ENCODE peak calls at places on chromosomes 4 and X, in six cellular contexts. W is K562, K is HAP-1, G is prostate gland, S is aorta, L is tibial artery. M is an unnamed sample.

GRCh38 chrX:39654183-39654925 is 443.4 kb downstream of the BCOR start:
- DNase-seq in L (no peak), W (no peak), S (no peak), K (peak; percentile 45), G (no peak), M (no peak)

GRCh38 chr4:52058275-52058674 is 7.2 kb downstream of the SPATA18 start:
- DNase-seq in S (no peak), K (no peak), L (no peak), G (no peak), W (no peak), M (no peak)

GRCh38 chrX:129754266-129755024 is 15.7 kb downstream of the XPNPEP2 start:
- DNase-seq in S (peak; percentile 59), G (no peak), W (peak; percentile 49), K (no peak), L (no peak), M (no peak)

GRCh38 chrX:6377365-6377764 is 148.7 kb upstream of the NLGN4X start:
- DNase-seq in L (no peak), W (no peak), G (no peak), S (no peak), K (no peak), M (no peak)

GRCh38 chrX:106955004-106955772 is 35.0 kb downstream of the CLDN2 start:
- DNase-seq in W (no peak), L (no peak), G (no peak), S (no peak), K (no peak), M (no peak)

GRCh38 chrX:110204986-110205385 is 112.9 kb downstream of the AMMECR1 start:
- DNase-seq in S (no peak), K (no peak), L (no peak), W (no peak), G (no peak), M (no peak)

GRCh38 chr4:37827802-37828321 is 1.4 kb downstream of the PGM2 start:
- DNase-seq in L (no peak), S (no peak), W (no peak), K (no peak), G (no peak), M (no peak)

GRCh38 chrX:71941771-71942170 is 31.1 kb downstream of the NHSL2 start:
- DNase-seq in S (no peak), K (no peak), G (no peak), L (peak; percentile 58), W (no peak), M (peak; percentile 25)

GRCh38 chr4:128461300-128462103 is 173.9 kb upstream of the PGRMC2 start:
- DNase-seq in W (peak; percentile 49), K (peak; percentile 99), L (no peak), G (no peak), S (no peak), M (peak; percentile 49)

GRCh38 chr4:129822708-129823504 is 727.0 kb downstream of the C4orf33 start:
- DNase-seq in W (no peak), S (no peak), L (no peak), K (no peak), G (no peak), M (peak; percentile 63)

GRCh38 chr4:81745076-81745475 is 273.4 kb upstream of the RASGEF1B start:
- DNase-seq in K (no peak), L (no peak), G (no peak), W (no peak), S (no peak), M (no peak)

GRCh38 chr4:70651864-70652506 is 14.3 kb downstream of the JCHAIN start:
- DNase-seq in L (no peak), W (peak; percentile 24), K (peak; percentile 37), S (no peak), G (no peak), M (no peak)

GRCh38 chrX:24343719-24344118 is 16.7 kb upstream of the SUPT20HL1 start:
- DNase-seq in L (no peak), G (no peak), S (no peak), W (no peak), K (no peak), M (no peak)

GRCh38 chr4:84482564-84483563 is 16.2 kb downstream of the NKX6-1 start:
- DNase-seq in K (no peak), S (peak; percentile 77), W (no peak), L (no peak), G (no peak), M (no peak)

GRCh38 chr4:40831462-40831861 is 81.7 kb downstream of the NSUN7 start:
- DNase-seq in W (no peak), S (no peak), G (no peak), K (peak; percentile 20), L (no peak), M (no peak)

GRCh38 chr4:40827774-40828173 is 78.0 kb downstream of the NSUN7 start:
- DNase-seq in K (no peak), S (no peak), W (no peak), G (no peak), L (no peak), M (no peak)

GRCh38 chr4:40828661-40829060 is 78.9 kb downstream of the NSUN7 start:
- DNase-seq in W (no peak), G (no peak), S (no peak), L (no peak), K (no peak), M (no peak)

GRCh38 chr4:40832175-40832574 is 82.4 kb downstream of the NSUN7 start:
- DNase-seq in G (no peak), S (no peak), L (no peak), W (no peak), K (no peak), M (no peak)

GRCh38 chr4:40829586-40829985 is 79.8 kb downstream of the NSUN7 start:
- DNase-seq in S (no peak), W (no peak), K (no peak), G (no peak), L (no peak), M (no peak)
- H3K36me3 ChIP-seq in S (no peaks in the 10 kb centered on the region), W (no peaks in the 10 kb centered on the region), K (peaks cover 2% of the 10 kb centered on the region), G (no peaks in the 10 kb centered on the region), L (peaks cover 64% of the 10 kb centered on the region), M (no peaks in the 10 kb centered on the region)

DNA sequence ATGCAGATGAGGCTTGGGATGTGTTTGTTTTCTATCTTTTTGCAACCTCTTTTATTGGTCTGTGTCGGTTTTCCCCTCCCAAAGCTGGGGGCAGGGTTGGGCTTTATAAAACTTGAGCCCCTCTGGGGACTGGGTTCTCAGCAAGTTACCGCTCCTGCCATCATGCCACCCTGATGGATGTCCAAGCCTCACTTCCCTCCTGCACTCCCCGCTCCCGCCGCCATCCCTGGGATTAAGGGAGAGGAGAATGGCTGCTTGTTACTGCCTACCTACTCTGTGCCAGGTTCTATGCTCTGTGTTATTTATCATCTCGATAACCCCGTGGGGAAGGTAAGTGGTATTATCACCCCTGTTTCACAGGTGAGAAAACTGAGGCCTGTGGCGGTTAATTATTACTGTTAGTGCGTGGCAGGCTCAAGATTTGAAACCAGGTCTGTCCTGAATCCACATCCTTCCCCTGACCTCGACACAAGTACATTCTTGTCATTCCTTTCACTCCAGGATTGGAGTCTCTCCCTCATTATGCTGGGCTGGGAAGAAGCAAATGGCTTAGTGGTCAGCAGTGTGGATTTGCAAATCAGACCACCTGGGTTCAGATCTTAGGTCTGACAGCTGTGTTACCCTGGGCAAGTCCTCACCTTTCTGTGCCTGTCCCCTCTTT is 4.5 kb downstream of the UBA1 start:
- DNase-seq in W (no peak), G (no peak), S (no peak), L (no peak), K (no peak), M (no peak)
- H3K36me3 ChIP-seq in W (peaks cover 78% of the 10 kb centered on the region), G (no peaks in the 10 kb centered on the region), S (peaks cover 7% of the 10 kb centered on the region), L (peaks cover 53% of the 10 kb centered on the region), K (peaks cover 93% of the 10 kb centered on the region), M (no peaks in the 10 kb centered on the region)

DNA sequence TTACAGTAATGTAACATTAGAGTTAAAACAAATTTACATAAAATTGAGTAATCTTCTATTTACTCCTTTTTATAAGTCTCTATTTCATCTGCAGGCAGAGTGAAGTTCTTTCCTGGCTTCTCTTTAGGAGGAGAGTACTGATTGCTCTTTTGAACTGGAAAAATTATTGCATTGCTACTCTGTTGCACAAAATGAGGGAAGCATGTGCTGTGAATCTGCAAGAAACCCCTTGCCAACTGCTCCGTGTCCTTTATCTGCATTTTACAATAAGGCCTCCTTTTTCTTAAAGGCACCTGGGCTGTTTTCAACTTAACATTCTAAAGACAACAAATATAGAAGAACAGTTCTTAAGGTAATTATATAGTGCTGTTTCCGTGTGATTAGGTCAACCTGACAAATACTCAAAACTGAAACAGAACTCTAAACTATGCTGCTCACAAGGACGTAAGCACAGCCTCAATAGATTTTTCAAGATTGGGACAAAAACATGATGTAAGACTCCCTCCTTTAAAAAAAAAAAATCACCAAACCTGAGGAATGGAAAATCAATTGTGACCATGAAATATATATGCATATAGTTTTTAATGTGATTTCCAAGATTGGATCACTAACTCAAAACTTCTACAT is 716.6 kb upstream of the INTU start:
- DNase-seq in L (no peak), G (no peak), W (peak; percentile 10), K (no peak), S (no peak), M (no peak)
- H3K36me3 ChIP-seq in L (no peaks in the 10 kb centered on the region), G (no peaks in the 10 kb centered on the region), W (peaks cover 11% of the 10 kb centered on the region), K (no peaks in the 10 kb centered on the region), S (no peaks in the 10 kb centered on the region), M (no peaks in the 10 kb centered on the region)

GRCh38 chr4:1969928-1970723 is 38.6 kb downstream of the NELFA start:
- DNase-seq in G (no peak), K (no peak), W (no peak), L (no peak), S (peak; percentile 57), M (no peak)
- H3K36me3 ChIP-seq in G (no peaks in the 10 kb centered on the region), K (peaks cover 77% of the 10 kb centered on the region), W (peaks cover 86% of the 10 kb centered on the region), L (peaks cover 22% of the 10 kb centered on the region), S (no peaks in the 10 kb centered on the region), M (no peaks in the 10 kb centered on the region)

GRCh38 chrX:154348114-154348531 is 26.3 kb downstream of the FLNA start:
- DNase-seq in G (no peak), W (no peak), K (no peak), S (no peak), L (no peak), M (no peak)

GRCh38 chrX:154349979-154350378 is 24.5 kb downstream of the FLNA start:
- DNase-seq in W (no peak), K (no peak), L (no peak), S (no peak), G (no peak), M (no peak)

GRCh38 chrX:154348646-154349358 is 25.6 kb downstream of the FLNA start:
- DNase-seq in G (no peak), S (no peak), W (no peak), K (no peak), L (no peak), M (no peak)

GRCh38 chrX:154350429-154351182 is 23.8 kb downstream of the FLNA start:
- DNase-seq in G (no peak), L (no peak), W (no peak), K (no peak), S (no peak), M (no peak)

DNA sequence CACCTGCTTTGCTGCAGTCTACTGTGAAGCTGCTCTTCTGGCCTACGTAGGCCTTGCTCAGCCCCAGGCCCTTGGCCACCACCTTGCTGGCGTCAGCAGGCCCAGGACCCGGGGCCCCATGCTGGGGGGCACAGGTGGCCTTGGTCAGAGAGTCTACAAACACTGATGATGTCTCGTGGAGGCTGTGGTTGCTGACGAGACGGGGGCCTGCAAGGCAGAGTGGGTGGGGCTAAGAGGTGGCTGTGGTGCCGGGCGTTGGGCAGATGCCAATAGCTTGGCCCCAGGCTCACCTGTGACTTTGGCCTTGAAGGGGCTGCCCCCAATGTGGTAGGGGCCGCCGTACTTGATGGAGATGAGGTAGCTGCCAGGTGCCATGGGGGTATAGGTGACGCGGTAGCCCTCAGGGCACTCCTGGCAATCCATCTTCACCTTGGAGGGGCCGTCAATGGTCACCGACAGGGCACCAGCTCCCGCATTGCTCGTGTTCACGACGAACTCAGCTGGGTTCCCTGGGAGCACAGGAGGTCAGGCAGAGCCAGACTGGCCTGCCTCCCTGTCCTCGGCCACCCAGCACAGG is 25.0 kb downstream of the FLNA start:
- DNase-seq in L (no peak), S (no peak), K (no peak), G (no peak), W (no peak), M (no peak)
- H3K36me3 ChIP-seq in L (peaks cover 64% of the 10 kb centered on the region), S (no peaks in the 10 kb centered on the region), K (peaks cover 65% of the 10 kb centered on the region), G (no peaks in the 10 kb centered on the region), W (peaks cover 64% of the 10 kb centered on the region), M (peaks cover 2% of the 10 kb centered on the region)

GRCh38 chr4:79759793-79760192 is 313.2 kb downstream of the ANTXR2 start:
- DNase-seq in S (no peak), W (no peak), G (no peak), L (no peak), K (no peak), M (no peak)
- H3K36me3 ChIP-seq in S (no peaks in the 10 kb centered on the region), W (no peaks in the 10 kb centered on the region), G (no peaks in the 10 kb centered on the region), L (no peaks in the 10 kb centered on the region), K (no peaks in the 10 kb centered on the region), M (no peaks in the 10 kb centered on the region)